ENCODE peak calls at places on chromosomes 16 and 17, in eight cellular contexts. J is transverse colon; F is esophagus muscularis mucosa; E is CD4-positive, alpha-beta memory T cell; W is PC-3; C is HCT116; G is neuronal stem cell; T is psoas muscle. Y is an unnamed sample. For H3K9me3, the result is how much of the 10 kb centered on the place peaks cover.

GRCh38 chr16:55822280-55822810 is 10.6 kb downstream of the CES1 start:
- DNase-seq in J (no peak), F (no peak), E (no peak), W (no peak), C (no peak), G (no peak), T (no peak), Y (no peak)

GRCh38 chr17:12789976-12790805 is 893 bp downstream of the ARHGAP44 start:
- DNase-seq in J (peak), F (no peak), E (no peak), W (no peak), C (no peak), G (peak), T (no peak), Y (no peak)

GRCh38 chr17:75457047-75457654 is 716 bp downstream of the TMEM94 start:
- DNase-seq in J (no peak), F (no peak), E (peak), W (peak), C (no peak), G (no peak), T (peak), Y (peak)

GRCh38 chr17:17971431-17972125 is 622 bp downstream of the TOM1L2 start:
- DNase-seq in J (peak), F (no peak), E (peak), W (no peak), C (no peak), G (no peak), T (peak), Y (peak)

GRCh38 chr17:45870342-45870974 is 23.9 kb upstream of the MAPT start:
- DNase-seq in J (no peak), F (no peak), E (no peak), W (no peak), C (no peak), G (no peak), T (no peak), Y (no peak)

GRCh38 chr17:62189377-62189776 is 124.3 kb upstream of the MED13 start:
- DNase-seq in J (no peak), F (no peak), E (no peak), W (no peak), C (no peak), G (no peak), T (no peak), Y (peak)

GRCh38 chr17:12457493-12457892 is 208.2 kb upstream of the MYOCD start:
- DNase-seq in J (no peak), F (no peak), E (no peak), W (no peak), C (no peak), G (no peak), T (no peak), Y (no peak)

GRCh38 chr17:19250421-19251141 is 13.4 kb downstream of the EPN2 start:
- DNase-seq in J (no peak), F (no peak), E (no peak), W (no peak), C (no peak), G (no peak), T (peak), Y (no peak)

GRCh38 chr17:41004397-41004796 is 4.5 kb downstream of the KRTAP3-1 start:
- DNase-seq in J (no peak), F (no peak), E (no peak), W (no peak), C (no peak), G (no peak), T (no peak), Y (no peak)

GRCh38 chr16:67241008-67241900 is 6.0 kb downstream of the FHOD1 start:
- DNase-seq in J (peak), F (no peak), E (no peak), W (peak), C (no peak), G (no peak), T (peak), Y (peak)

GRCh38 chr17:50258647-50259483 is 15.4 kb upstream of the TMEM92 start:
- DNase-seq in J (no peak), F (peak), E (no peak), W (no peak), C (no peak), G (no peak), T (no peak), Y (no peak)

GRCh38 chr17:68509151-68510057 is 2.8 kb upstream of the PRKAR1A start:
- DNase-seq in J (peak), F (no peak), E (no peak), W (peak), C (no peak), G (no peak), T (peak), Y (peak)

GRCh38 chr17:1673041-1673790 is 11.5 kb downstream of the PRPF8 start:
- DNase-seq in J (peak), F (no peak), E (peak), W (no peak), C (no peak), G (no peak), T (peak), Y (no peak)

GRCh38 chr17:55321507-55322064 is 56.8 kb downstream of the HLF start:
- DNase-seq in J (no peak), F (no peak), E (no peak), W (no peak), C (no peak), G (no peak), T (no peak), Y (no peak)

GRCh38 chr16:50207652-50208051 is 54.5 kb downstream of the TENT4B start:
- DNase-seq in J (no peak), F (no peak), E (no peak), W (peak), C (no peak), G (no peak), T (no peak), Y (no peak)

GRCh38 chr16:53744449-53744848 is 40.5 kb downstream of the FTO start:
- DNase-seq in J (no peak), F (no peak), E (peak), W (peak), C (no peak), G (no peak), T (no peak), Y (no peak)

GRCh38 chr17:53628011-53628410 is 194.7 kb upstream of the KIF2B start:
- DNase-seq in J (no peak), F (no peak), E (no peak), W (peak), C (no peak), G (no peak), T (no peak), Y (no peak)

GRCh38 chr17:9308069-9308468 is 267.6 kb downstream of the STX8 start:
- DNase-seq in J (no peak), F (no peak), E (no peak), W (peak), C (no peak), G (no peak), T (no peak), Y (no peak)

GRCh38 chr17:4902540-4902939 is 358 bp downstream of the CHRNE start:
- DNase-seq in J (no peak), F (no peak), E (no peak), W (no peak), C (no peak), G (no peak), T (peak), Y (no peak)

GRCh38 chr16:88784074-88784855 is 755 bp downstream of the PIEZO1 start:
- DNase-seq in J (peak), F (no peak), E (no peak), W (peak), C (no peak), G (no peak), T (peak), Y (no peak)

GRCh38 chr16:36336-36984 is 16.9 kb downstream of the POLR3K start:
- DNase-seq in J (no peak), F (no peak), E (no peak), W (no peak), C (no peak), G (no peak), T (peak), Y (no peak)

GRCh38 chr16:27498020-27498419 is 51.7 kb downstream of the GTF3C1 start:
- DNase-seq in J (no peak), F (no peak), E (no peak), W (no peak), C (no peak), G (no peak), T (no peak), Y (no peak)

GRCh38 chr17:79812969-79813825 is 16.3 kb upstream of the CBX8 start:
- DNase-seq in J (peak), F (no peak), E (peak), W (no peak), C (no peak), G (no peak), T (no peak), Y (peak)

GRCh38 chr17:81345211-81346089 is 49.8 kb upstream of the BAHCC1 start:
- DNase-seq in J (peak), F (peak), E (no peak), W (peak), C (no peak), G (peak), T (peak), Y (peak)

GRCh38 chr17:16419929-16420271 is 4.5 kb downstream of the TRPV2 start:
- DNase-seq in J (no peak), F (no peak), E (peak), W (peak), C (no peak), G (no peak), T (no peak), Y (peak)

GRCh38 chr16:74726736-74727135 is 26.1 kb upstream of the MLKL start:
- DNase-seq in J (peak), F (no peak), E (no peak), W (peak), C (no peak), G (no peak), T (peak), Y (peak)

GRCh38 chr17:16888413-16889087 is 83.4 kb downstream of the TNFRSF13B start:
- DNase-seq in J (no peak), F (peak), E (no peak), W (peak), C (no peak), G (no peak), T (no peak), Y (peak)

GRCh38 chr16:85641776-85642176 is 28.7 kb downstream of the GSE1 start:
- DNase-seq in J (peak), F (no peak), E (no peak), W (no peak), C (no peak), G (no peak), T (peak), Y (no peak)

GRCh38 chr16:67429799-67430503 is 970 bp upstream of the HSD11B2 start:
- DNase-seq in J (no peak), F (no peak), E (no peak), W (no peak), C (no peak), G (no peak), T (no peak), Y (no peak)

GRCh38 chr16:85334718-85335583 is 222.7 kb upstream of the CIBAR2 start:
- DNase-seq in J (peak), F (no peak), E (peak), W (peak), C (no peak), G (peak), T (no peak), Y (no peak)

DNA sequence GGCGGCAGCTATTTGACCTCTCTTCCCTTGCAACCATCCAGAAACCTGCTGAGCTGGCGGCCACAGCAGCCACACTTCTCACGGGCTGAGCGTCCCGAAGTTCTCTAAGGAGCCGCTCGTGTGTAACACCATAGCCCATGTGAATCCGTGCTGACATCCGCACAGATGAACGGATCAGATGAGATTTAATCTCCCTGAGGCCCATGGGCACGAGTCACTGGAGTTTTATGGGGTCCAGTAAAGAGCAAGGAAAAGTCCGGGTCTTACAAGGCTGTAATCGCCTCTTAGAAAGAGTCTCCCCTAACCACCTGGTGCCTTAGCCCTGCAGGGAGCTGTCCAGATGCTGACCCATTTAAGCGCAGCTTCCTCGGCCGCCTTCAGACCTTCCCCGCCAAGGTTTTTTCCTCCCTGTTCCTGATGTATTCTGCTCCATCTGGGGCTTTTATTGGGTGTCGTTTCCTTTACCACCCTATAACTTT is 5.5 kb upstream of the CACNG5 start:
- DNase-seq in J (peak), F (no peak), E (no peak), W (peak), C (no peak), G (peak), T (no peak), Y (peak)
- H3K4me3 ChIP-seq in J (no peak), F (no peak), E (no peak), W (no peak), C (no peak), G (no peak), T (no peak), Y (no peak)

GRCh38 chr17:57288753-57289121 is 32.4 kb downstream of the MSI2 start:
- DNase-seq in J (no peak), F (no peak), E (no peak), W (no peak), C (no peak), G (no peak), T (peak), Y (no peak)
- H3K27ac ChIP-seq in J (peak), F (peak), E (no peak), W (no peak), C (no peak), G (no peak), T (peak), Y (no peak)

GRCh38 chr16:78596348-78596995 is 497.0 kb downstream of the WWOX start:
- DNase-seq in J (no peak), F (no peak), E (no peak), W (no peak), C (no peak), G (no peak), T (no peak), Y (no peak)
- H3K9me3 ChIP-seq in J (under half), F (under half), E (under half), W (under half), C (under half), G (under half), T (under half), Y (under half)

GRCh38 chr16:11361751-11362742 is 16.8 kb downstream of the RMI2 start:
- DNase-seq in J (no peak), F (no peak), E (peak), W (peak), C (no peak), G (no peak), T (no peak), Y (no peak)
- H3K4me3 ChIP-seq in J (no peak), F (no peak), E (peak), W (no peak), C (no peak), G (no peak), T (no peak), Y (no peak)